ENCODE peak calls at places on chromosomes 11 and 22, in five cellular contexts. Y is sigmoid colon, V is stomach, R is suprapubic skin, K is transverse colon. C is an unnamed sample.
A peak's percentile ranks its signal among the peaks of the same experiment; 100 is the strongest.

GRCh38 chr11:9868641-9869040 is 204.8 kb downstream of the SWAP70 start:
- DNase-seq in V (no peak), Y (no peak), K (no peak), R (no peak), C (no peak)

GRCh38 chr11:86066033-86066432 is 2.9 kb downstream of the PICALM start:
- DNase-seq in R (no peak), Y (no peak), V (no peak), K (no peak), C (no peak)

GRCh38 chr11:122656631-122657101 is 1.1 kb downstream of the UBASH3B start:
- DNase-seq in R (peak; percentile 80), K (peak; percentile 30), V (peak; percentile 64), Y (peak; percentile 75), C (peak; percentile 92)

GRCh38 chr11:2663506-2663905 is 36.3 kb downstream of the KCNQ1OT1 start:
- DNase-seq in V (peak; percentile 7), K (no peak), Y (no peak), R (no peak), C (peak; percentile 50)

GRCh38 chr11:119990306-119991021 is 147.4 kb downstream of the TRIM29 start:
- DNase-seq in Y (no peak), K (no peak), R (no peak), V (peak; percentile 64), C (no peak)

GRCh38 chr22:22978637-22979036 is 91.0 kb downstream of the IGLL5 start:
- DNase-seq in K (no peak), Y (no peak), V (no peak), R (no peak), C (no peak)

GRCh38 chr11:119843760-119844330 is 114.8 kb upstream of the NECTIN1 start:
- DNase-seq in R (no peak), V (no peak), K (peak; percentile 17), Y (no peak), C (no peak)

GRCh38 chr22:41106122-41106968 is 14.0 kb downstream of the EP300 start:
- DNase-seq in V (no peak), K (no peak), R (no peak), Y (no peak), C (no peak)

GRCh38 chr22:49632199-49633009 is 195.3 kb downstream of the BRD1 start:
- DNase-seq in Y (peak; percentile 76), V (peak; percentile 55), R (no peak), K (peak; percentile 37), C (no peak)

GRCh38 chr11:75858042-75858441 is 43.0 kb downstream of the UVRAG start:
- DNase-seq in Y (no peak), R (no peak), K (no peak), V (no peak), C (no peak)

GRCh38 chr11:32464078-32464477 is 28.7 kb upstream of the WT1 start:
- DNase-seq in V (no peak), Y (no peak), R (no peak), K (no peak), C (no peak)

GRCh38 chr11:113874920-113875413 is 405 bp downstream of the USP28 start:
- DNase-seq in R (peak; percentile 81), V (no peak), Y (no peak), K (no peak), C (no peak)

GRCh38 chr22:42957958-42958357 is 57.0 kb downstream of the PACSIN2 start:
- DNase-seq in Y (no peak), R (no peak), V (no peak), K (no peak), C (no peak)

GRCh38 chr22:49600891-49601431 is 226.7 kb downstream of the BRD1 start:
- DNase-seq in Y (peak; percentile 45), K (no peak), R (no peak), V (no peak), C (no peak)

DNA sequence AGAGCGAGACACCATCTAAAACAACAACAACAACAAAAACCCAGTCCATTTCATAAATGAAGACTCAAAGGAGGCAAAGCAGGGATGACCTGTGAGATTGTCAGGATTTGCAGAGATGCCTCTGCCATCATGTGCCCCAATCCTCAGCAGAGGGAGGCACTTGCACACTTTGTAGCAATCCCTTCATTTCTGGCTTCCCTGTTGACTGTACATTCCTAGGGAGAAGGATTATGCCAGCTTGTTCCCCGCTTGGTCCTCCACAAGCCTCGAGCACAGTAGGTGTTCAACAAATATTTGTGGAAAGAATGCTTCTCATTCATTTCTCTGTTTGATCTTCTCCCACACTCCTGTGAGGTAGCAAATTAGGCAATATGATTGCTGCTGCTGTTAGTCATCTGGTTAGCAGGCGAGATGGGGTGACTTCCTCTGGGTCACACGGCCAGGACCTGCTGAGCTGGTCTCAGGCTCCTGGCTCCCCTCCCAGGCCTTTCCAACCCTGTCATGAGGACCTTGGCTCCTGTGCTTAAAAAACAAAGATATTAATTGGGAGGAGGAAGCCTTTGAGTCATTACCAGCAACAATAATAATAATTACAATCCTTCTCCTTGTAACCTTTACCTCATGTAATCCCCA is 34.1 kb downstream of the LIF start:
- DNase-seq in K (peak; percentile 29), R (no peak), Y (peak; percentile 82), V (peak; percentile 87), C (no peak)
- TF ChIP-seq EP300 in K (no peak), R (no peak), Y (no peak), V (no peak), C (no peak)

GRCh38 chr11:47163198-47163597 is 13.5 kb downstream of the ARFGAP2 start:
- DNase-seq in K (no peak), R (no peak), Y (no peak), V (no peak), C (no peak)

GRCh38 chr11:47165294-47165840 is 11.3 kb downstream of the ARFGAP2 start:
- DNase-seq in R (no peak), Y (no peak), K (no peak), V (no peak), C (no peak)

GRCh38 chr11:47164321-47164720 is 12.4 kb downstream of the ARFGAP2 start:
- DNase-seq in Y (no peak), K (no peak), V (no peak), R (no peak), C (no peak)

GRCh38 chr11:47163898-47164297 is 12.8 kb downstream of the ARFGAP2 start:
- DNase-seq in R (no peak), Y (no peak), K (no peak), V (no peak), C (no peak)

DNA sequence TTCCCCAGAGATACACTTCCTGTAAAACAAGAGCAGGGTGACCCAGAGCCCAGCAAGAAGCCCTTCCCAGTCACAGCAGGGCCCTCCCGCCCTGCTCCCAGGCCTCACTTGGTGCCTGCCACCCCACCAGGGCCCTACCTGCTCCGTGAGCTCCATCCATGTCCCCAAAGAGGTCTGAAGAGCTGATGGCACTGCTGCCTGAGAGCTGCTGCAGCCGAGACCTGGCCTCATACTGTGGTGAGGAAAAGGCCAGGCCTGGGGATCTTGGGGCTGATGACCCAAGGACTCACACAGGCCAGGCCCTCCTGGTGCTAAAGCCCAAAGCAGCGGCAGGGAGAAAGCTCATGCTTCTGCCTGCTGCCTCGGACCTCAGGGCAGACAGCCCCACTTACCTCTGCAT is 10.3 kb downstream of the ARFGAP2 start:
- DNase-seq in K (no peak), R (no peak), Y (no peak), V (no peak), C (no peak)
- TF ChIP-seq POLR2AphosphoS5 in K (no peak), R (no peak), Y (no peak), V (no peak), C (no peak)

DNA sequence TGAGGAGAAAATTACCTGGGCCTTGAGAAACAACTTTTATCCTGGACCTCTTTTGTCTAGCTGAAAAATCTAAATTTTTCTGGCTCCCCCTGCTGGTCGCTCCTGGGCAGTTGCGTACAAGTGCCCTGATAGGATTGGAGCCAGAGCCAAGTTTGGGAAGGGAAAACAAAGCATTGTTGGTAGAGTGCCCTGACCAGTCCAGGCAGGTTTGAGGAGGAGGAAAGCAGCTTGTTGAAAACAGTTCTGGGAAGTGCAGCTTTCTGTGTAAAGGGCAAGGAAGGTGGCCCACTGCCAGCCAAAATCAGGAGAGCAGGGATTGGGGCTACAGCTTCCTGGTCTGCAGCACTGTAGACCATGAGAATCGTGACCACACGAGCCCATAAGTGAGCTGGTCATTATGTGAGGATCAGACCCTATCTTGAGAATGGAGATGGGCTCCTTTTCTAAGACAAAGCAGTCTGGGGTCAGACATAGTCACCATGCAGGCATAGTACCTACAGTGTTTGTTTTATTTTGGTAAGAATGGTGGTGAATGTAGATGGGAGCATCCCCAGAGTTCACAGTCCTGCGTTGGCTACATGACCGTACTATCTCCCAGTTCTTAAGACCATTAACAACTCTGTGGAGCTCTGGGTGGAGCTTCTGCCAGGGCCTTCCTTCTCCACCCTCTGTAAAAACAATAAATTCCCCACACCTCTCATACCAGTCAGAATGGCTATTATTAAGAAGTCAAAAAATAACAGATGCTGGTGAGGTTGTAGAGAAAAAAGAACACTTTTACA is 21.3 kb upstream of the PIK3IP1 start:
- DNase-seq in V (peak; percentile 94), K (peak; percentile 85), R (peak; percentile 83), Y (peak; percentile 88), C (peak; percentile 94)
- TF ChIP-seq EP300 in V (no peak), K (no peak), R (no peak), Y (no peak), C (no peak)

GRCh38 chr11:44622190-44622650 is 56.8 kb downstream of the CD82 start:
- DNase-seq in Y (peak; percentile 58), V (peak; percentile 13), R (peak; percentile 62), K (peak; percentile 4), C (peak; percentile 74)

GRCh38 chr11:44622721-44623258 is 57.3 kb downstream of the CD82 start:
- DNase-seq in Y (peak; percentile 46), K (no peak), V (peak; percentile 10), R (peak; percentile 50), C (peak; percentile 74)

GRCh38 chr11:44623716-44624491 is 58.4 kb downstream of the CD82 start:
- DNase-seq in V (peak; percentile 24), K (peak; percentile 5), R (peak; percentile 67), Y (peak; percentile 67), C (peak; percentile 89)

GRCh38 chr11:44624761-44625221 is 59.3 kb downstream of the CD82 start:
- DNase-seq in K (peak; percentile 3), R (no peak), V (peak; percentile 13), Y (peak; percentile 39), C (peak; percentile 75)

DNA sequence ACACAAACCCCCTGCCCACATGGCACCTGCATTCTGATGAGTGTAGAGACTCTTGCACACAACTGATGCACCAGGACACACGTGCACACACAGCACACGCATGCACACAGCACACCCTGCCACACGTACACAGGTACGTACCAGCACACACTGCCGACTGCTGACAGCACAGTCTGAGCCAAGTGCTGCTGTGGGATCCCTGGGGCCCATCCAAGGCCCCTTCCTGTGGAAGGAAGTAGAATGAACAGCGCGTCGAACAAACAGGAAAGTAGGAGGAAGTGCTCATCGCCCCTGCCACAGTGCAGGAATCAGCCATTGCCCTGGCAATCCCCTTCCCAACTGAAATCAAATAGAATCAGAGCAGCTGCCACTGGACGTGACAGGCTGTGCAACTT is 57.9 kb downstream of the CD82 start:
- DNase-seq in Y (peak; percentile 55), V (peak; percentile 20), R (peak; percentile 76), K (peak; percentile 4), C (peak; percentile 74)
- TF ChIP-seq POLR2AphosphoS5 in Y (no peak), V (no peak), R (no peak), K (no peak), C (no peak)

GRCh38 chr11:134176284-134176683 is 47.5 kb downstream of the NCAPD3 start:
- DNase-seq in Y (no peak), R (no peak), K (no peak), V (no peak), C (no peak)
- TF ChIP-seq EP300 in Y (no peak), R (no peak), K (no peak), V (no peak), C (no peak)

C was measured in esophagus muscularis mucosa.